ENCODE peak calls at places on chromosomes 11 and 22, in ten cellular contexts. X, U, F, W, J, V, I, O, S and A are unnamed samples.

GRCh38 chr11:66341502-66342126 is 3.3 kb downstream of the BRMS1 start:
- DNase-seq in X (no peak), U (no peak), F (peak), W (no peak), J (no peak), V (no peak), I (no peak), O (no peak), S (no peak), A (no peak)

GRCh38 chr11:77497368-77497767 is 23.5 kb upstream of the PAK1 start:
- DNase-seq in X (no peak), U (no peak), F (no peak), W (no peak), J (no peak), V (no peak), I (no peak), O (no peak), S (no peak), A (no peak)

GRCh38 chr22:37816543-37817180 is 6.5 kb upstream of the GALR3 start:
- DNase-seq in X (no peak), U (no peak), F (no peak), W (no peak), J (no peak), V (no peak), I (no peak), O (no peak), S (no peak), A (no peak)

GRCh38 chr11:94932503-94932902 is 40.9 kb downstream of the CWC15 start:
- DNase-seq in X (no peak), U (no peak), F (no peak), W (no peak), J (no peak), V (no peak), I (no peak), O (no peak), S (no peak), A (no peak)

GRCh38 chr11:132318421-132319157 is 948.2 kb downstream of the NTM start:
- DNase-seq in X (no peak), U (no peak), F (no peak), W (no peak), J (no peak), V (no peak), I (no peak), O (no peak), S (no peak), A (no peak)

GRCh38 chr11:71145368-71145767 is 107.0 kb downstream of the SHANK2 start:
- DNase-seq in X (no peak), U (no peak), F (no peak), W (no peak), J (no peak), V (no peak), I (no peak), O (no peak), S (no peak), A (no peak)

GRCh38 chr22:20239951-20240773 is 28.0 kb downstream of the RTN4R start:
- DNase-seq in X (no peak), U (no peak), F (peak), W (no peak), J (peak), V (peak), I (no peak), O (no peak), S (no peak), A (no peak)

GRCh38 chr11:2864890-2865289 is 20.7 kb downstream of the CDKN1C start:
- DNase-seq in X (no peak), U (no peak), F (no peak), W (no peak), J (no peak), V (no peak), I (no peak), O (no peak), S (no peak), A (no peak)

GRCh38 chr22:24514241-24515024 is 19.3 kb downstream of the UPB1 start:
- DNase-seq in X (no peak), U (peak), F (no peak), W (peak), J (no peak), V (no peak), I (no peak), O (no peak), S (no peak), A (peak)

GRCh38 chr22:47175151-47175760 is 412.8 kb downstream of the TBC1D22A start:
- DNase-seq in X (no peak), U (no peak), F (no peak), W (peak), J (no peak), V (peak), I (no peak), O (peak), S (no peak), A (no peak)
- TF ChIP-seq EP300 in X (no peak), U (no peak), F (no peak), W (no peak), J (no peak), V (no peak), I (no peak), O (no peak), S (no peak), A (no peak)

GRCh38 chr11:123783536-123783935 is 22.6 kb downstream of the OR6M1 start:
- DNase-seq in X (no peak), U (no peak), F (no peak), W (peak), J (no peak), V (no peak), I (no peak), O (no peak), S (no peak), A (no peak)
- TF ChIP-seq EP300 in X (no peak), U (no peak), F (no peak), W (no peak), J (no peak), V (no peak), I (no peak), O (no peak), S (no peak), A (no peak)

GRCh38 chr22:43066844-43067385 is 22.3 kb downstream of the TTLL1 start:
- DNase-seq in X (no peak), U (no peak), F (no peak), W (no peak), J (no peak), V (no peak), I (no peak), O (no peak), S (no peak), A (no peak)
- TF ChIP-seq EP300 in X (no peak), U (no peak), F (no peak), W (no peak), J (no peak), V (no peak), I (no peak), O (no peak), S (no peak), A (no peak)

GRCh38 chr11:125517116-125517804 is 21.2 kb upstream of the FEZ1 start:
- DNase-seq in X (no peak), U (no peak), F (peak), W (no peak), J (peak), V (peak), I (no peak), O (no peak), S (no peak), A (no peak)
- TF ChIP-seq EP300 in X (no peak), U (no peak), F (no peak), W (no peak), J (no peak), V (no peak), I (no peak), O (no peak), S (no peak), A (no peak)

GRCh38 chr11:114050258-114050927 is 9.1 kb upstream of the ZBTB16 start:
- DNase-seq in X (no peak), U (no peak), F (no peak), W (no peak), J (no peak), V (no peak), I (no peak), O (peak), S (no peak), A (no peak)

GRCh38 chr11:114051558-114051957 is 8.0 kb upstream of the ZBTB16 start:
- DNase-seq in X (no peak), U (no peak), F (no peak), W (no peak), J (no peak), V (no peak), I (no peak), O (no peak), S (no peak), A (no peak)

GRCh38 chr11:114054830-114055229 is 4.7 kb upstream of the ZBTB16 start:
- DNase-seq in X (no peak), U (no peak), F (peak), W (no peak), J (no peak), V (no peak), I (no peak), O (no peak), S (no peak), A (no peak)

GRCh38 chr11:114053406-114053805 is 6.1 kb upstream of the ZBTB16 start:
- DNase-seq in X (no peak), U (no peak), F (no peak), W (no peak), J (no peak), V (no peak), I (no peak), O (peak), S (no peak), A (no peak)

DNA sequence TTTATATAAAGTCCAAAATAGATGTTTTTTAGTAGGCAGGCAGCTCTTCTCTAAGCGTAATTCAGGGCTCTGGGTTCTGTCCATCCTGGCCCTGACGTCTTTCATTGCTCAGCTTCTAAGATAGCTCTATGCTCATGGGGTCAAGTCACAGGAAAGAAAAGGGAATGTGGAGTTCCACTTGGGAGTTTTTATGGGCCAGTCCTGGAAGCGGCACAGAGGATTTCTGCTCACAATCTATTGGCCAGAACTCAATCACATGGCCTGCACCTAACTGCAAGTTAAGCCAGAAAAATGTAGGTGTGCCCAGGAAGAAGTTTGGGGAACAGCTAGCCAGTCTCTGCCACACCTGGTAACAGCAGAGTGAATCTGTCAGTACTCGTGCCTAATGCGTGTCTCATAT is 7.4 kb upstream of the ZBTB16 start:
- DNase-seq in X (no peak), U (no peak), F (no peak), W (peak), J (no peak), V (no peak), I (no peak), O (peak), S (no peak), A (no peak)
- TF ChIP-seq EP300 in X (no peak), U (no peak), F (no peak), W (peak), J (no peak), V (no peak), I (no peak), O (peak), S (no peak), A (no peak)

GRCh38 chr11:126997196-126997595 is 3.4 kb downstream of the KIRREL3 start:
- DNase-seq in X (no peak), U (no peak), F (no peak), W (no peak), J (no peak), V (no peak), I (no peak), O (no peak), S (no peak), A (no peak)
- TF ChIP-seq EP300 in X (no peak), U (no peak), F (no peak), W (no peak), J (no peak), V (no peak), I (no peak), O (no peak), S (no peak), A (no peak)

GRCh38 chr22:27686534-27686933 is 115.0 kb downstream of the MN1 start:
- DNase-seq in X (peak), U (no peak), F (no peak), W (peak), J (no peak), V (peak), I (no peak), O (peak), S (no peak), A (peak)
- TF ChIP-seq EP300 in X (no peak), U (no peak), F (no peak), W (peak), J (no peak), V (peak), I (peak), O (peak), S (peak), A (peak)

GRCh38 chr11:34904421-34904950 is 11.7 kb downstream of the APIP start:
- DNase-seq in X (no peak), U (no peak), F (no peak), W (no peak), J (no peak), V (no peak), I (no peak), O (no peak), S (no peak), A (no peak)
- TF ChIP-seq EP300 in X (no peak), U (no peak), F (no peak), W (no peak), J (no peak), V (no peak), I (no peak), O (no peak), S (no peak), A (no peak)

GRCh38 chr11:133796043-133796795 is 49.1 kb downstream of the SPATA19 start:
- DNase-seq in X (no peak), U (no peak), F (no peak), W (no peak), J (no peak), V (no peak), I (peak), O (no peak), S (no peak), A (no peak)

GRCh38 chr11:133800666-133801065 is 44.6 kb downstream of the SPATA19 start:
- DNase-seq in X (no peak), U (no peak), F (no peak), W (no peak), J (no peak), V (no peak), I (no peak), O (no peak), S (no peak), A (no peak)

GRCh38 chr11:133794205-133794604 is 51.1 kb downstream of the SPATA19 start:
- DNase-seq in X (no peak), U (no peak), F (no peak), W (no peak), J (no peak), V (no peak), I (peak), O (no peak), S (no peak), A (no peak)

GRCh38 chr11:133795088-133795487 is 50.2 kb downstream of the SPATA19 start:
- DNase-seq in X (no peak), U (no peak), F (no peak), W (no peak), J (no peak), V (no peak), I (no peak), O (no peak), S (no peak), A (no peak)

GRCh38 chr11:133797542-133797941 is 47.8 kb downstream of the SPATA19 start:
- DNase-seq in X (no peak), U (no peak), F (no peak), W (no peak), J (no peak), V (no peak), I (peak), O (no peak), S (no peak), A (no peak)
- TF ChIP-seq EP300 in X (no peak), U (no peak), F (no peak), W (no peak), J (no peak), V (no peak), I (no peak), O (no peak), S (no peak), A (no peak)

DNA sequence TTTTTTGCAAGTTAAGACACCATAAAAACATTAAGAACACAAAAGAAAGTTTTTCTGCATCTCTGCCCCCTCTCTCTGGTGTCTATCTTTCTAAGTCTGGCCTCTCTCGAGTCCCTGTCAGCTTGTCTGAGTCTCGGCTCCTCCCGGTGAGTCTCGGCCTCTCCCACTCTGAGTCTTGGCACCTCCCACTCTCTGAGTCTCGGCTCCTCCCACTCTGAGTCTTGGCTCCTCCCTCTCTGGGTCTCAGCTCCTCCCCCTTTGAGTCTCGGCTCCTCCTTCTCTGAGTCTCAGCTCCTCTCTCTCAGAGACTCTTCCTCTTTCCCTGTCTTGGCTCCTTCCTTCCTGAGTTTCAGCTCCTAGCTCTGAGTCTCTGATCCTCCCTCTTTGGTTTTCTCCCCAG is 72.5 kb upstream of the AMPD3 start:
- DNase-seq in X (no peak), U (no peak), F (no peak), W (no peak), J (peak), V (no peak), I (peak), O (no peak), S (peak), A (no peak)
- TF ChIP-seq EP300 in X (no peak), U (no peak), F (no peak), W (no peak), J (no peak), V (no peak), I (no peak), O (no peak), S (no peak), A (no peak)